ENCODE peak calls at places on chromosomes 13 and 19, in four cellular contexts. One of them, this sample, is unnamed.

GRCh38 chr13:47484564-47484963 is 516.5 kb downstream of the SUCLA2 start:
- DNase-seq in body of pancreas: no peak
- DNase-seq in colonic mucosa: no peak
- DNase-seq in IMR-90: peak; percentile 89
- DNase-seq in this sample: no peak

GRCh38 chr13:110010433-110011135 is 224.2 kb upstream of the IRS2 start:
- DNase-seq in IMR-90: peak; percentile 63
- DNase-seq in colonic mucosa: no peak
- DNase-seq in body of pancreas: no peak
- DNase-seq in this sample: no peak

GRCh38 chr13:100636441-100636840 is 38.2 kb downstream of the TMTC4 start:
- DNase-seq in IMR-90: no peak
- DNase-seq in body of pancreas: no peak
- DNase-seq in colonic mucosa: no peak
- DNase-seq in this sample: no peak

GRCh38 chr13:28171266-28171665 is 32.9 kb downstream of the PAN3 start:
- DNase-seq in body of pancreas: no peak
- DNase-seq in IMR-90: no peak
- DNase-seq in colonic mucosa: no peak
- DNase-seq in this sample: no peak

GRCh38 chr19:38656171-38656981 is 8.9 kb downstream of the ACTN4 start:
- DNase-seq in IMR-90: peak; percentile 63
- DNase-seq in body of pancreas: no peak
- DNase-seq in colonic mucosa: no peak
- DNase-seq in this sample: no peak

GRCh38 chr19:32817252-32817912 is 52.2 kb downstream of the SLC7A9 start:
- DNase-seq in body of pancreas: no peak
- DNase-seq in IMR-90: no peak
- DNase-seq in colonic mucosa: no peak
- DNase-seq in this sample: peak; percentile 15

GRCh38 chr13:24307211-24308067 is 1.9 kb upstream of the C1QTNF9 start:
- DNase-seq in IMR-90: no peak
- DNase-seq in body of pancreas: no peak
- DNase-seq in colonic mucosa: no peak
- DNase-seq in this sample: peak; percentile 33

GRCh38 chr13:99883805-99884204 is 87.8 kb downstream of the ZIC5 start:
- DNase-seq in colonic mucosa: no peak
- DNase-seq in IMR-90: no peak
- DNase-seq in body of pancreas: no peak
- DNase-seq in this sample: no peak

GRCh38 chr13:48494874-48495273 is 38.0 kb downstream of the RCBTB2 start:
- DNase-seq in colonic mucosa: no peak
- DNase-seq in IMR-90: no peak
- DNase-seq in body of pancreas: no peak
- DNase-seq in this sample: no peak

GRCh38 chr19:49631279-49631588 is 8.7 kb downstream of the RRAS start:
- DNase-seq in colonic mucosa: no peak
- DNase-seq in IMR-90: no peak
- DNase-seq in body of pancreas: no peak
- DNase-seq in this sample: no peak

GRCh38 chr19:56137405-56137804 is 3.7 kb upstream of the ZNF444 start:
- DNase-seq in body of pancreas: peak; percentile 95
- DNase-seq in colonic mucosa: peak; percentile 89
- DNase-seq in IMR-90: no peak
- DNase-seq in this sample: peak; percentile 88

GRCh38 chr13:98643479-98643878 is 66.6 kb upstream of the STK24 start:
- DNase-seq in IMR-90: no peak
- DNase-seq in body of pancreas: no peak
- DNase-seq in colonic mucosa: no peak
- DNase-seq in this sample: no peak

GRCh38 chr19:42176990-42177685 is 40.3 kb downstream of the DEDD2 start:
- DNase-seq in body of pancreas: peak; percentile 70
- DNase-seq in colonic mucosa: peak; percentile 56
- DNase-seq in IMR-90: peak; percentile 76
- DNase-seq in this sample: peak; percentile 66

GRCh38 chr19:51346742-51347141 is 4.8 kb upstream of the VSIG10L start:
- DNase-seq in IMR-90: no peak
- DNase-seq in body of pancreas: no peak
- DNase-seq in colonic mucosa: no peak
- DNase-seq in this sample: no peak

GRCh38 chr13:110944968-110945952 is 30.4 kb upstream of the ANKRD10 start:
- DNase-seq in colonic mucosa: no peak
- DNase-seq in IMR-90: no peak
- DNase-seq in body of pancreas: no peak
- DNase-seq in this sample: no peak

GRCh38 chr19:30087381-30088138 is 145.5 kb downstream of the URI1 start:
- DNase-seq in IMR-90: no peak
- DNase-seq in colonic mucosa: no peak
- DNase-seq in body of pancreas: no peak
- DNase-seq in this sample: no peak

GRCh38 chr19:5957132-5957531 is 20.8 kb downstream of the RANBP3 start:
- DNase-seq in IMR-90: peak; percentile 62
- DNase-seq in colonic mucosa: no peak
- DNase-seq in body of pancreas: no peak
- DNase-seq in this sample: no peak

GRCh38 chr13:50006426-50007135 is 8.7 kb upstream of the KCNRG start:
- DNase-seq in IMR-90: peak; percentile 55
- DNase-seq in colonic mucosa: peak; percentile 74
- DNase-seq in body of pancreas: no peak
- DNase-seq in this sample: peak; percentile 78

GRCh38 chr13:44108345-44108858 is 228.7 kb downstream of the LACC1 start:
- DNase-seq in colonic mucosa: peak; percentile 89
- DNase-seq in body of pancreas: peak; percentile 87
- DNase-seq in IMR-90: no peak
- DNase-seq in this sample: peak; percentile 84

GRCh38 chr13:99991806-99992242 is 10.2 kb downstream of the ZIC2 start:
- DNase-seq in body of pancreas: no peak
- DNase-seq in IMR-90: no peak
- DNase-seq in colonic mucosa: no peak
- DNase-seq in this sample: no peak

GRCh38 chr19:50784710-50785109 is 5.5 kb upstream of the ACP4 start:
- DNase-seq in IMR-90: no peak
- DNase-seq in colonic mucosa: no peak
- DNase-seq in body of pancreas: no peak
- DNase-seq in this sample: no peak

GRCh38 chr19:13301627-13302334 is 151.6 kb downstream of the IER2 start:
- DNase-seq in colonic mucosa: no peak
- DNase-seq in body of pancreas: no peak
- DNase-seq in IMR-90: no peak
- DNase-seq in this sample: no peak

GRCh38 chr19:37007587-37008220 is 70.5 kb upstream of the ZNF420 start:
- DNase-seq in colonic mucosa: peak; percentile 41
- DNase-seq in IMR-90: no peak
- DNase-seq in body of pancreas: peak; percentile 51
- DNase-seq in this sample: peak; percentile 13

GRCh38 chr13:114069376-114070097 is 62.9 kb downstream of the RASA3 start:
- DNase-seq in body of pancreas: no peak
- DNase-seq in IMR-90: no peak
- DNase-seq in colonic mucosa: no peak
- DNase-seq in this sample: peak; percentile 7

GRCh38 chr19:1554968-1555801 is 12.9 kb downstream of the MEX3D start:
- DNase-seq in IMR-90: no peak
- DNase-seq in colonic mucosa: no peak
- DNase-seq in body of pancreas: no peak
- DNase-seq in this sample: no peak

GRCh38 chr13:75715598-75716523 is 79.7 kb downstream of the LMO7 start:
- DNase-seq in colonic mucosa: no peak
- DNase-seq in body of pancreas: no peak
- DNase-seq in IMR-90: no peak
- DNase-seq in this sample: no peak

GRCh38 chr19:14563590-14563926 is 8.3 kb downstream of the NDUFB7 start:
- DNase-seq in body of pancreas: no peak
- DNase-seq in colonic mucosa: no peak
- DNase-seq in IMR-90: no peak
- DNase-seq in this sample: no peak

GRCh38 chr13:40519637-40520036 is 146.8 kb downstream of the FOXO1 start:
- DNase-seq in IMR-90: no peak
- DNase-seq in colonic mucosa: no peak
- DNase-seq in body of pancreas: peak; percentile 48
- DNase-seq in this sample: no peak

GRCh38 chr19:51368366-51369282 is at the start of gene CLDND2:
- DNase-seq in IMR-90: no peak
- DNase-seq in body of pancreas: no peak
- DNase-seq in colonic mucosa: no peak
- DNase-seq in this sample: no peak

GRCh38 chr19:53877361-53877766 is 4.6 kb upstream of the PRKCG start:
- DNase-seq in IMR-90: no peak
- DNase-seq in colonic mucosa: no peak
- DNase-seq in body of pancreas: no peak
- DNase-seq in this sample: no peak

GRCh38 chr19:6801397-6802086 is 29.0 kb downstream of the VAV1 start:
- DNase-seq in body of pancreas: peak; percentile 49
- DNase-seq in IMR-90: no peak
- DNase-seq in colonic mucosa: peak; percentile 64
- DNase-seq in this sample: peak; percentile 82

GRCh38 chr13:75798353-75799245 is 162.5 kb downstream of the LMO7 start:
- DNase-seq in IMR-90: peak; percentile 65
- DNase-seq in colonic mucosa: peak; percentile 38
- DNase-seq in body of pancreas: no peak
- DNase-seq in this sample: no peak

GRCh38 chr13:110726726-110727125 is 13.2 kb downstream of the ING1 start:
- DNase-seq in colonic mucosa: no peak
- DNase-seq in IMR-90: no peak
- DNase-seq in body of pancreas: no peak
- DNase-seq in this sample: peak; percentile 34

GRCh38 chr19:39951065-39951650 is 16.7 kb upstream of the FCGBP start:
- DNase-seq in colonic mucosa: no peak
- DNase-seq in IMR-90: no peak
- DNase-seq in body of pancreas: no peak
- DNase-seq in this sample: no peak
- H3K9me3 ChIP-seq in colonic mucosa: no peaks in the 10 kb centered on the region
- H3K9me3 ChIP-seq in IMR-90: no peaks in the 10 kb centered on the region
- H3K9me3 ChIP-seq in body of pancreas: no peaks in the 10 kb centered on the region
- H3K9me3 ChIP-seq in this sample: no peaks in the 10 kb centered on the region

GRCh38 chr13:37138169-37138568 is 32.7 kb upstream of the CSNK1A1L start:
- DNase-seq in colonic mucosa: no peak
- DNase-seq in body of pancreas: no peak
- DNase-seq in IMR-90: no peak
- DNase-seq in this sample: no peak
- H3K4me1 ChIP-seq in colonic mucosa: no peaks in the 10 kb centered on the region
- H3K4me1 ChIP-seq in body of pancreas: no peaks in the 10 kb centered on the region
- H3K4me1 ChIP-seq in IMR-90: no peaks in the 10 kb centered on the region
- H3K4me1 ChIP-seq in this sample: no peaks in the 10 kb centered on the region

DNA sequence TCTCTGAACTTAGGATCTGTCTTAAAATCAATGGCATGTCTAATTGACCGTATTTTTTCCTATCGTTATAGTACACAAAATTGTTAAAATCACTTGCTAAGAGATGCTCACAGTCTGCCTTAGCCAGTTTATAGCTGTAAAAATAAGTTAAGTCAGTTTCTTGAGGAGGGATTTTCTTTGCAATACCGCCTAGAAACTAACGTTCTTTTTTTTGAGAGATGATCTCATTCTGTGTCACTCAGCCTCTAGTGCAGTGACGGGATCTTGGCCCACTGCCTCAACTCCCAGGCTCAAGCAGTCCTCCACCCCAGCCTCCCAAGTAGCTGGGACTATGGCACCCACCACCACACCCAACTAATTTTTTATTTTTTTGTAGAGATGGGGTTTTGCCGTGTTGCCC is 4.4 kb downstream of the CKAP2 start:
- DNase-seq in body of pancreas: no peak
- DNase-seq in colonic mucosa: no peak
- DNase-seq in IMR-90: peak; percentile 86
- DNase-seq in this sample: no peak
- H3K9me3 ChIP-seq in body of pancreas: no peaks in the 10 kb centered on the region
- H3K9me3 ChIP-seq in colonic mucosa: no peaks in the 10 kb centered on the region
- H3K9me3 ChIP-seq in IMR-90: no peaks in the 10 kb centered on the region
- H3K9me3 ChIP-seq in this sample: no peaks in the 10 kb centered on the region

GRCh38 chr13:31891472-31891871 is 140.1 kb upstream of the FRY start:
- DNase-seq in colonic mucosa: no peak
- DNase-seq in IMR-90: no peak
- DNase-seq in body of pancreas: peak; percentile 16
- DNase-seq in this sample: no peak
- H3K4me1 ChIP-seq in colonic mucosa: no peaks in the 10 kb centered on the region
- H3K4me1 ChIP-seq in IMR-90: peaks cover 6% of the 10 kb centered on the region
- H3K4me1 ChIP-seq in body of pancreas: peaks cover 8% of the 10 kb centered on the region
- H3K4me1 ChIP-seq in this sample: no peaks in the 10 kb centered on the region